ENCODE peak calls at places on chromosomes 13 and 19, in five cellular contexts. A, B, J, R and U are unnamed samples.

GRCh38 chr19:4633140-4633967 is 6.0 kb upstream of the TNFAIP8L1 start:
- DNase-seq in A (peak), J (peak), B (peak), R (peak), U (no peak)

GRCh38 chr19:48617146-48617937 is 1.6 kb downstream of the RPL18 start:
- DNase-seq in J (no peak), B (no peak), R (no peak), A (peak), U (peak)

GRCh38 chr13:44884076-44884729 is 105.1 kb downstream of the NUFIP1 start:
- DNase-seq in R (peak), J (no peak), A (no peak), B (no peak), U (no peak)

GRCh38 chr13:42055500-42056085 is 7.1 kb downstream of the DGKH start:
- DNase-seq in R (no peak), A (no peak), J (no peak), B (no peak), U (no peak)

GRCh38 chr13:71577127-71577526 is 289.9 kb downstream of the DACH1 start:
- DNase-seq in B (no peak), A (no peak), R (no peak), J (no peak), U (no peak)

GRCh38 chr19:35052599-35053190 is 11.2 kb downstream of the HPN start:
- DNase-seq in J (no peak), R (no peak), B (no peak), A (no peak), U (no peak)

GRCh38 chr13:86446311-86446710 is 647.1 kb upstream of the SLITRK6 start:
- DNase-seq in R (peak), B (no peak), A (no peak), J (no peak), U (no peak)

GRCh38 chr13:114304346-114305034 is 9.8 kb upstream of the CHAMP1 start:
- DNase-seq in B (no peak), A (peak), J (no peak), R (no peak), U (no peak)

GRCh38 chr13:73069206-73069815 is 10.5 kb downstream of the KLF5 start:
- DNase-seq in J (no peak), B (no peak), A (no peak), R (peak), U (no peak)

GRCh38 chr19:33245948-33246728 is 20.5 kb upstream of the SLC7A10 start:
- DNase-seq in J (no peak), R (no peak), B (no peak), A (peak), U (no peak)

GRCh38 chr13:79829880-79830279 is 348.9 kb downstream of the NDFIP2 start:
- DNase-seq in B (no peak), J (no peak), R (no peak), A (no peak), U (no peak)

GRCh38 chr19:2578911-2579677 is 103.2 kb downstream of the GADD45B start:
- DNase-seq in B (peak), R (peak), J (peak), A (peak), U (peak)

GRCh38 chr19:15587663-15588062 is 27.4 kb upstream of the CYP4F8 start:
- DNase-seq in B (no peak), R (no peak), J (no peak), A (peak), U (no peak)

GRCh38 chr19:33654840-33655508 is 33.2 kb downstream of the CHST8 start:
- DNase-seq in J (no peak), A (peak), R (no peak), B (no peak), U (no peak)

GRCh38 chr13:27280009-27280646 is 9.5 kb downstream of the RASL11A start:
- DNase-seq in B (no peak), R (no peak), J (no peak), A (no peak), U (no peak)

GRCh38 chr13:23618341-23618740 is 48.1 kb downstream of the TNFRSF19 start:
- DNase-seq in J (no peak), A (no peak), B (no peak), R (peak), U (no peak)

GRCh38 chr19:56748443-56748842 is 76.9 kb upstream of the ZNF835 start:
- DNase-seq in J (peak), A (no peak), R (no peak), B (no peak), U (no peak)

GRCh38 chr19:30898353-30899103 is 450.7 kb downstream of the TSHZ3 start:
- DNase-seq in J (peak), A (no peak), R (no peak), B (no peak), U (no peak)

GRCh38 chr19:19645233-19645870 is 1.9 kb upstream of the GMIP start:
- DNase-seq in J (no peak), B (no peak), A (no peak), R (no peak), U (no peak)

GRCh38 chr19:19644054-19644388 is 564 bp upstream of the GMIP start:
- DNase-seq in R (no peak), A (no peak), B (no peak), J (no peak), U (no peak)

GRCh38 chr19:19643158-19644053 is at the start of gene GMIP:
- DNase-seq in R (peak), A (peak), J (peak), B (peak), U (peak)

GRCh38 chr19:19647037-19647835 is 3.8 kb upstream of the GMIP start:
- DNase-seq in R (no peak), A (no peak), B (no peak), J (no peak), U (no peak)

DNA sequence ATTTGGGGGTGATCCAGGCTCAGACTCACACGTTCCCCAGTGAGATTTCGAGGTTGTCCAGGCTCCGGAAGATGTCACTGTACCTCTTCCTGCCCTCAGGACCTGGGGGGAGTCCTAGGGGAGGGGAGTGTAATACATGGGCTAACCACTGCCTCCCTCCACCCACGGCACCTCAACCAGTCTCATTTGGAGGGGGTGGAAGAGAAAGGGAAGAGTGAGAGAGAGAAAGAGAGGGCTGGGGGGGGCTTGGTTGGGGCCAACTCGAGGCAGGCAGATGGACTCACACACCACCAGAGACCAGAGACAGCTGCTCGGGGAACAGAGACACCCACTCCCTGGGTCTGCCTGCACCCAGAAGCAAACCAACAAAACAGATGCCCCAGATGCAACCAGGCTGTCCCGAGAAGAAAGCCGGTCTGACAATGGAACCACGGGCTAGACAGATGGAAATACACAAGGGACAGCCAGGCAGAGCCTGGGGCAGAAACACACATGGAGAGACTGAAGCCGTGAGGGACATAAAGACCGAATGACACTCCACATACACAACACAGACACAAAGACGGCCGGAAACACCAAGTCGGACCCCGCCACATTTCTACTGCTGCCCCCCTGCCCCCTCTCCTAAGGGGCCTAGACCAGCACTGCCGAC is 825 bp downstream of the GMIP start:
- DNase-seq in B (no peak), R (no peak), J (no peak), A (no peak), U (no peak)
- TF ChIP-seq POLR2A in B (no peak), R (no peak), J (no peak), A (no peak), U (no peak)

GRCh38 chr13:33153421-33154381 is 131.9 kb downstream of the STARD13 start:
- DNase-seq in J (peak), B (no peak), A (no peak), R (peak), U (no peak)
- TF ChIP-seq POLR2A in J (no peak), B (no peak), A (no peak), R (no peak), U (no peak)

GRCh38 chr19:13958043-13958442 is 5.7 kb downstream of the DCAF15 start:
- DNase-seq in R (no peak), B (no peak), J (no peak), A (no peak), U (no peak)
- TF ChIP-seq POLR2A in R (no peak), B (no peak), J (no peak), A (no peak), U (no peak)

GRCh38 chr19:38209671-38210457 is 14.2 kb downstream of the DPF1 start:
- DNase-seq in R (peak), B (peak), J (peak), A (no peak), U (peak)
- TF ChIP-seq POLR2A in R (no peak), B (no peak), J (no peak), A (no peak), U (no peak)

GRCh38 chr19:44951179-44952159 is 3.7 kb upstream of the CLPTM1 start:
- DNase-seq in A (no peak), J (peak), B (peak), R (peak), U (peak)
- TF ChIP-seq POLR2A in A (no peak), J (no peak), B (no peak), R (no peak), U (no peak)

DNA sequence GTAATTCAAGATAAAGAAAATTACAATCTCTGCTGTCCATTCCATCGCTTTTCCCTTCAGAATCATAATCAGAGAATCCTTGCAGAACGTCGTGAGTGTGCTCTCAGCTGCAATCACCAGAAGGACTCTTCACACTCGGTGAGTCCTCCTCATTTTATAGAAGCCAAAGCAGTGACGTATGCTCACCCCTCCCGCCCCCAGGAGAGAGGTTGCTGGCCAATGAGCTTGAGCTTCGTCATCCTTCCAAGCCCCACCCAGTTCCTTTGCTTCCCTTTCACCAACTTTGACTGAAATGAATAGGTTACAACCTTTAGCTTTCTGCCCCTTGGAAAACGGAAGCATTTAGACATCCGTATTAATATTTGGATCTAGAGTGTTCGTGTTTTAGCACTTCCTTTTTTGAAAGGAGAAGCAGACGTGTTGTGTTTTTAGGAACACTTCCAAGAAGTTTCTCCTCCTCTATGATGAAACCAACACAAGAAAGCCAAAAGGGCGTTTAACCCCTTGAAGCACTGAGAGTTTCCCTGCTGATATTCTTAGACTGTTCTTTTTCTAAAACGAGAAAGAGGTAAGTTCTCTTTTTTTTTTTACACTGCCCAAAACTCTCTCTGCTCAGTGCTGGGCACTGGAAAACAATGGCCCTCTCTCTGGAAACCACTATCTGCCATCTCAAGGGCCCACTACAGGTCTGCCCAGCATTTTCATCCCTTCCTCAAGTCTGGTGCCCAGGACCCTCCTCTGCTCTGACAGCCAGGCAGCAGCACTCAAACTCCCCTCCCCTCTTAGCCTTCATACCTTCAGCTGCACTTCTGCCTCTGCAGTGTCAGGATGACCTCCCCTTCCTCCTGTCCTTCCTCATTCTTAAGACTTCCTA is 44.3 kb upstream of the CEACAM21 start:
- DNase-seq in A (peak), J (peak), R (peak), B (peak), U (no peak)
- TF ChIP-seq POLR2A in A (peak), J (no peak), R (no peak), B (peak), U (peak)

GRCh38 chr19:38506723-38507550 is 73.4 kb downstream of the RYR1 start:
- DNase-seq in R (no peak), A (peak), J (no peak), B (peak), U (peak)
- TF ChIP-seq POLR2A in R (no peak), A (no peak), J (no peak), B (no peak), U (no peak)